ENCODE peak calls at places on chromosomes 2 and 18, in ten cellular contexts. H is ovary, J is K562, T is right atrium auricular region, S is fibroblast of lung, E is hepatocyte, V is cardiac muscle cell, D is Peyer's patch, A is OCI-LY7, Q is A549. Z is an unnamed sample. For H3K4me1, the result is how much of the 10 kb centered on the place peaks cover.

GRCh38 chr2:149375801-149376349 is 45.5 kb downstream of the LYPD6 start:
- DNase-seq in H (no peak), J (no peak), T (no peak), S (no peak), E (no peak), V (peak), D (no peak), A (no peak), Q (no peak), Z (no peak)

GRCh38 chr2:225584821-225585220 is 185.3 kb downstream of the NYAP2 start:
- DNase-seq in H (no peak), J (no peak), T (no peak), S (no peak), E (no peak), V (no peak), D (no peak), A (peak), Q (peak), Z (peak)

GRCh38 chr2:230202430-230203109 is 17.2 kb downstream of the SP110 start:
- DNase-seq in H (no peak), J (no peak), T (no peak), S (no peak), E (no peak), V (no peak), D (peak), A (peak), Q (no peak), Z (no peak)

GRCh38 chr2:75605770-75606535 is 40.6 kb upstream of the MRPL19 start:
- DNase-seq in H (no peak), J (no peak), T (no peak), S (peak), E (peak), V (peak), D (peak), A (no peak), Q (peak), Z (peak)

GRCh38 chr2:127735537-127736399 is 34.5 kb downstream of the SFT2D3 start:
- DNase-seq in H (no peak), J (no peak), T (no peak), S (peak), E (no peak), V (no peak), D (no peak), A (no peak), Q (peak), Z (peak)

GRCh38 chr2:102735431-102736130 is 26.2 kb upstream of the TMEM182 start:
- DNase-seq in H (no peak), J (no peak), T (no peak), S (peak), E (peak), V (peak), D (peak), A (no peak), Q (no peak), Z (no peak)

GRCh38 chr2:207133862-207134519 is 31.8 kb downstream of the KLF7 start:
- DNase-seq in H (peak), J (no peak), T (peak), S (peak), E (peak), V (peak), D (peak), A (no peak), Q (peak), Z (peak)

GRCh38 chr18:1797265-1797664 is 774.0 kb downstream of the METTL4 start:
- DNase-seq in H (no peak), J (no peak), T (no peak), S (no peak), E (no peak), V (no peak), D (no peak), A (no peak), Q (no peak), Z (no peak)

GRCh38 chr18:9022397-9023170 is 79.9 kb upstream of the NDUFV2 start:
- DNase-seq in H (no peak), J (no peak), T (no peak), S (no peak), E (no peak), V (peak), D (no peak), A (no peak), Q (no peak), Z (no peak)

GRCh38 chr2:127347000-127347399 is 40.8 kb downstream of the MAP3K2 start:
- DNase-seq in H (no peak), J (no peak), T (no peak), S (no peak), E (no peak), V (no peak), D (no peak), A (no peak), Q (no peak), Z (no peak)

GRCh38 chr18:44409524-44409923 is 271.2 kb upstream of the SETBP1 start:
- DNase-seq in H (no peak), J (no peak), T (no peak), S (no peak), E (no peak), V (no peak), D (no peak), A (no peak), Q (no peak), Z (no peak)

GRCh38 chr2:29920130-29920577 is 1.2 kb downstream of the ALK start:
- DNase-seq in H (peak), J (peak), T (no peak), S (peak), E (peak), V (peak), D (no peak), A (no peak), Q (peak), Z (peak)

GRCh38 chr2:96831679-96832078 is 12.1 kb downstream of the ANKRD23 start:
- DNase-seq in H (no peak), J (no peak), T (no peak), S (no peak), E (no peak), V (no peak), D (no peak), A (no peak), Q (no peak), Z (peak)

GRCh38 chr18:11985532-11985931 is 4.2 kb downstream of the IMPA2 start:
- DNase-seq in H (no peak), J (no peak), T (no peak), S (no peak), E (no peak), V (no peak), D (no peak), A (no peak), Q (no peak), Z (peak)

GRCh38 chr2:227817940-227818568 is 4.4 kb downstream of the CCL20 start:
- DNase-seq in H (peak), J (no peak), T (peak), S (peak), E (peak), V (peak), D (peak), A (no peak), Q (peak), Z (peak)

GRCh38 chr2:232876071-232876977 is 6.3 kb downstream of the SNORC start:
- DNase-seq in H (no peak), J (no peak), T (no peak), S (no peak), E (peak), V (no peak), D (peak), A (peak), Q (peak), Z (peak)

GRCh38 chr2:159615936-159616733 is at the start of gene BAZ2B:
- DNase-seq in H (no peak), J (peak), T (peak), S (peak), E (peak), V (peak), D (peak), A (no peak), Q (peak), Z (peak)

GRCh38 chr2:151774506-151774905 is 40.2 kb upstream of the NEB start:
- DNase-seq in H (no peak), J (no peak), T (no peak), S (peak), E (no peak), V (peak), D (no peak), A (peak), Q (no peak), Z (no peak)

GRCh38 chr2:101986386-101986785 is 5.4 kb upstream of the IL1R2 start:
- DNase-seq in H (no peak), J (no peak), T (no peak), S (no peak), E (no peak), V (no peak), D (no peak), A (no peak), Q (no peak), Z (no peak)

GRCh38 chr2:128311755-128312341 is 6.8 kb downstream of the HS6ST1 start:
- DNase-seq in H (no peak), J (no peak), T (peak), S (no peak), E (no peak), V (no peak), D (peak), A (no peak), Q (no peak), Z (peak)

GRCh38 chr2:68341583-68341982 is 21.8 kb upstream of the CNRIP1 start:
- DNase-seq in H (no peak), J (no peak), T (no peak), S (no peak), E (no peak), V (no peak), D (no peak), A (no peak), Q (no peak), Z (no peak)

GRCh38 chr18:3914833-3915598 is 465.0 kb downstream of the TGIF1 start:
- DNase-seq in H (no peak), J (no peak), T (no peak), S (no peak), E (no peak), V (no peak), D (no peak), A (peak), Q (no peak), Z (no peak)

GRCh38 chr2:178298785-178299212 is 104.5 kb downstream of the OSBPL6 start:
- DNase-seq in H (no peak), J (no peak), T (no peak), S (peak), E (no peak), V (peak), D (no peak), A (no peak), Q (no peak), Z (no peak)

GRCh38 chr2:204315236-204315662 is 230.0 kb upstream of the PARD3B start:
- DNase-seq in H (no peak), J (no peak), T (no peak), S (peak), E (no peak), V (no peak), D (no peak), A (no peak), Q (no peak), Z (peak)

DNA sequence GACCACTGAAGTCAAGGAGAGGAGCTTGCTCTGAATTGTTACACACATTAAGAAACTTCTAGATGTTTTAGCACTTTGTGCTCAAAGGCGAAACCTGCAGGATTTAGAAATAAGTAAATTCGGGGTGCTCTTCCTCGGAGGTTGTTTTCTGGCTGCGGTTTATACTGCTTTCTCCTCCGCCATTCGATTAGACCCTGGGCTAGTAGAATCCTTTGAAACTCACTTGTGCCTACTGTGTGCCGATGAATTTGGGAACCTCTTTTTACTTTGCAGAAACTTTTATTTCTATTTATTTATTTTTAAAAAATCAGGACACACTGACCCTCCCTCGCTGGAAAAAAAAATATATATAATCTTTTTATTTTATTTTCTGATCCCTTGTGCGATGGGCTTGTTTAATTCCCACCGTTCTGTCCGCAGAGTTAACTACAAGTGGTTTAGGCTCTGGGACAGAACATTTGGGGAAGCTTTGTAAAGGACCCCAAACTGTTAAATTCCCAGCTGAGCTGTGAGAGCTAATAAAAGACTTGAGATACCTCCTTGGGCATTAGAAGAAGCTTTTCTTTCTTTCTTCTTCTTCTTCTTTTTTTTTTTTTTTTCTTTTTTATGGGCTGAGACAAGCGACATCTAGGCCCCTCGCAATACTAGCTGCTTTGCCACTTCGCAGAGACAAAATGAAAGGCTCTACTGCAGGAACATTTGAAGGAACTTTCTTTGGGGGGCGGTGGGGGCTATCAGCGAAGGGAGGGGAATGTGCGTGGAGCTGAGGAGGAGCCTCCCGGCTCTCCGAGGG is 3.8 kb downstream of the MEIS1 start:
- DNase-seq in H (no peak), J (no peak), T (no peak), S (no peak), E (no peak), V (no peak), D (no peak), A (no peak), Q (no peak), Z (peak)
- H3K4me3 ChIP-seq in H (peak), J (no peak), T (peak), S (peak), E (peak), V (peak), D (peak), A (no peak), Q (no peak), Z (peak)

DNA sequence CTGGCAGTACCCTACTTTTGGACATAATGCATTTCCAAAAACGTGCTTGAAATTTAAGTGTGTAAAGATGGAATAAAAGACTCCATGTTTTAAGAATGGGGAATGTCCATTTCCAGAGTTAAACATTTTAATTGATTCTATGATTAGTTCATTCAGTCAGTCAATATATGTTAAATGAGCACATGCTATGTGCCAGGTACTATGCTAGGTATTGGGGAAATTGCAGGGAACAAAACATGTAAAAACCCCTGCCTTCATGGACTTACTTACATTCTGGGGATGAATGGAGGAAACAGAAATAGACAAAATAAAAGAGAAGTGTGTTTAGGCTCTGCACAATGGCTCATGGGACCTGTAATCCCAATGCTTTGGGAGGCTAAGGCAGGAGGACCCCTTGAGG is 288.6 kb downstream of the MTX2 start:
- DNase-seq in H (no peak), J (no peak), T (no peak), S (no peak), E (no peak), V (no peak), D (no peak), A (no peak), Q (no peak), Z (no peak)
- H3K4me1 ChIP-seq in H (under half), J (under half), T (under half), S (under half), E (under half), V (under half), D (under half), A (under half), Q (under half), Z (under half)

GRCh38 chr2:215811003-215811402 is 202.3 kb downstream of the MREG start:
- DNase-seq in H (no peak), J (no peak), T (no peak), S (no peak), E (no peak), V (no peak), D (no peak), A (peak), Q (no peak), Z (no peak)
- H3K4me3 ChIP-seq in H (no peak), J (no peak), T (no peak), S (no peak), E (no peak), V (no peak), D (no peak), A (peak), Q (no peak), Z (no peak)

GRCh38 chr2:134739879-134740301 is 21.1 kb upstream of the TMEM163 start:
- DNase-seq in H (no peak), J (no peak), T (no peak), S (no peak), E (no peak), V (no peak), D (peak), A (peak), Q (no peak), Z (peak)

GRCh38 chr2:134738150-134738865 is 19.5 kb upstream of the TMEM163 start:
- DNase-seq in H (no peak), J (no peak), T (no peak), S (no peak), E (no peak), V (peak), D (no peak), A (no peak), Q (no peak), Z (no peak)

GRCh38 chr2:134736167-134736885 is 17.5 kb upstream of the TMEM163 start:
- DNase-seq in H (no peak), J (no peak), T (no peak), S (no peak), E (peak), V (peak), D (no peak), A (peak), Q (no peak), Z (no peak)

GRCh38 chr2:134737671-134738070 is 18.9 kb upstream of the TMEM163 start:
- DNase-seq in H (no peak), J (no peak), T (no peak), S (no peak), E (no peak), V (no peak), D (peak), A (peak), Q (no peak), Z (no peak)

DNA sequence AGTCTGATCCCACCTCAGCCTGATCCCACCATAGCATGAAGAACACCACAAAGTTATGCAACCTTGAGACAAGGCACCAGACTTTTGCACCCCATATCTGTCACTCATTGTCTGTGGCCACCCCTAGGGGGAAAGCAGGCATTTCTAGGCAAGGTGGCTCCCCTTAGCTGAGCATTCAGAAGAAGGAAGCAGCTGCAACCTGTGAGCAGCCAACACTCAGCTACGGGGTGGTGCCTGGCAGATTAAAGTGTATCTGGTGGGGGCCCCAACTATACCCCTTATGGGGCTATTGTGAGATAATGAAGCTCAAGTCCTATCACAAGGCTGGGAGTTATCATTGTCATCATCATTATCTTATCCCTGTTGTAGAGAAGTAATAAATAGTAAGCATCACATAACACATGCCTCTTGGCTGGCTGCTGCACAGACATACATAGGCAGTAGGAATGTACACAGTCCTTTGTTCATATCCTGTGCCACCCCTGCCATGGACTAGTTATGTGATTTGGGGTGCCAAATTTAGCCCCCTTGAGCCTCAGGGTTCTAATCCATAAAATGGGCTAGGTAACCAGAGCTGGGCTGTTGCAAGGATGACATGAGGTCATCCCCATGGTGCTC is 20.6 kb upstream of the TMEM163 start:
- DNase-seq in H (no peak), J (no peak), T (no peak), S (no peak), E (no peak), V (no peak), D (peak), A (peak), Q (no peak), Z (no peak)
- H3K4me1 ChIP-seq in H (under half), J (under half), T (under half), S (under half), E (under half), V (under half), D (under half), A (half or more), Q (under half), Z (under half)

GRCh38 chr2:237671466-237672173 is 44.2 kb downstream of the LRRFIP1 start:
- DNase-seq in H (no peak), J (no peak), T (no peak), S (no peak), E (no peak), V (no peak), D (peak), A (no peak), Q (no peak), Z (no peak)

GRCh38 chr2:237674731-237675276 is 47.4 kb downstream of the LRRFIP1 start:
- DNase-seq in H (peak), J (no peak), T (peak), S (peak), E (peak), V (peak), D (peak), A (peak), Q (no peak), Z (peak)

GRCh38 chr2:237673130-237673921 is 45.9 kb downstream of the LRRFIP1 start:
- DNase-seq in H (no peak), J (peak), T (peak), S (peak), E (peak), V (peak), D (peak), A (peak), Q (peak), Z (peak)

GRCh38 chr2:237670641-237671040 is 43.3 kb downstream of the LRRFIP1 start:
- DNase-seq in H (peak), J (no peak), T (no peak), S (no peak), E (no peak), V (peak), D (no peak), A (no peak), Q (no peak), Z (no peak)

DNA sequence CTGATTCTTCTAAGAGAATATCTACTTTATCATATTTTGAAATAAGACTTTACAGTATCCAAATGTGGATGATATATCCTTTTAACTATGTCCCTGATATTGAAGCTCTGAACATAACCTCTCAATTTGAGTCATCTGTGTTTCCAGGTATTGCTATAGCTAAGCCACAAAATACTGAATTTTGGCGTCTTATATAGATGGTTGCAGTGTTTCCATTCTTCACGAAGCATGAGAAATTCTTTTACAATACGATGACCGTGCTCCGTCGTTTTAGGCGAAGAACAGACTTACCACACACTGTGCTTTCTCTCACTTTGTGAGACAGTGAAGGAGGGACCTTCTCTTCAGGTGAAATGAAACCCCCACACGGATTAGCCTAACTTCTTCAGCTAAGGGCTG is 45.3 kb downstream of the LRRFIP1 start:
- DNase-seq in H (no peak), J (no peak), T (no peak), S (no peak), E (no peak), V (no peak), D (no peak), A (no peak), Q (no peak), Z (no peak)
- H3K4me3 ChIP-seq in H (no peak), J (no peak), T (no peak), S (no peak), E (no peak), V (no peak), D (peak), A (peak), Q (no peak), Z (no peak)

Z was measured in osteoblast.